ENCODE peak calls at places on chromosomes 11 and 22, in ten cellular contexts. One of them, this sample, is unnamed.
A peak's percentile ranks its signal among the peaks of the same experiment; 100 is the strongest.

GRCh38 chr22:20885557-20886323 is 26.9 kb downstream of the SNAP29 start:
- DNase-seq in WERI-Rb-1: peak; percentile 89
- DNase-seq in PC-3: peak; percentile 78
- DNase-seq in GM03348: peak; percentile 93
- DNase-seq in stimulated activated CD4-positive, alpha-beta T cell treated with anti-CD3 and anti-CD28 coated beads, Interleukin-15, amount 100 ng/mL, for 24 hours: peak; percentile 53
- DNase-seq in cardiac muscle cell: peak; percentile 84
- DNase-seq in GM13976: peak; percentile 81
- DNase-seq in pancreas: peak; percentile 88
- DNase-seq in stimulated activated CD8-positive, alpha-beta memory T cell treated with anti-CD3 and anti-CD28 coated beads, Interleukin-7, amount 100 ng/mL, for 24 hours: peak; percentile 5
- DNase-seq in NCI-H1417: peak; percentile 26
- DNase-seq in this sample: peak; percentile 30

GRCh38 chr11:126497581-126498109 is 142.2 kb downstream of the ST3GAL4 start:
- DNase-seq in WERI-Rb-1: no peak
- DNase-seq in PC-3: no peak
- DNase-seq in GM03348: no peak
- DNase-seq in stimulated activated CD4-positive, alpha-beta T cell treated with anti-CD3 and anti-CD28 coated beads, Interleukin-15, amount 100 ng/mL, for 24 hours: no peak
- DNase-seq in cardiac muscle cell: no peak
- DNase-seq in GM13976: no peak
- DNase-seq in pancreas: no peak
- DNase-seq in stimulated activated CD8-positive, alpha-beta memory T cell treated with anti-CD3 and anti-CD28 coated beads, Interleukin-7, amount 100 ng/mL, for 24 hours: no peak
- DNase-seq in NCI-H1417: no peak
- DNase-seq in this sample: no peak

GRCh38 chr11:40306938-40307548 is 1152.4 kb downstream of the LRRC4C start:
- DNase-seq in WERI-Rb-1: no peak
- DNase-seq in PC-3: peak; percentile 53
- DNase-seq in GM03348: peak; percentile 77
- DNase-seq in stimulated activated CD4-positive, alpha-beta T cell treated with anti-CD3 and anti-CD28 coated beads, Interleukin-15, amount 100 ng/mL, for 24 hours: peak; percentile 1
- DNase-seq in cardiac muscle cell: peak; percentile 56
- DNase-seq in GM13976: peak; percentile 38
- DNase-seq in pancreas: no peak
- DNase-seq in stimulated activated CD8-positive, alpha-beta memory T cell treated with anti-CD3 and anti-CD28 coated beads, Interleukin-7, amount 100 ng/mL, for 24 hours: no peak
- DNase-seq in NCI-H1417: no peak
- DNase-seq in this sample: no peak

GRCh38 chr22:28714043-28714442 is 27.6 kb downstream of the CHEK2 start:
- DNase-seq in WERI-Rb-1: no peak
- DNase-seq in PC-3: no peak
- DNase-seq in GM03348: no peak
- DNase-seq in stimulated activated CD4-positive, alpha-beta T cell treated with anti-CD3 and anti-CD28 coated beads, Interleukin-15, amount 100 ng/mL, for 24 hours: no peak
- DNase-seq in cardiac muscle cell: no peak
- DNase-seq in GM13976: no peak
- DNase-seq in pancreas: no peak
- DNase-seq in stimulated activated CD8-positive, alpha-beta memory T cell treated with anti-CD3 and anti-CD28 coated beads, Interleukin-7, amount 100 ng/mL, for 24 hours: no peak
- DNase-seq in NCI-H1417: no peak
- DNase-seq in this sample: no peak

GRCh38 chr11:90222152-90222458 is 744 bp downstream of the CHORDC1 start:
- DNase-seq in WERI-Rb-1: no peak
- DNase-seq in PC-3: no peak
- DNase-seq in GM03348: no peak
- DNase-seq in stimulated activated CD4-positive, alpha-beta T cell treated with anti-CD3 and anti-CD28 coated beads, Interleukin-15, amount 100 ng/mL, for 24 hours: no peak
- DNase-seq in cardiac muscle cell: no peak
- DNase-seq in GM13976: peak; percentile 35
- DNase-seq in pancreas: no peak
- DNase-seq in stimulated activated CD8-positive, alpha-beta memory T cell treated with anti-CD3 and anti-CD28 coated beads, Interleukin-7, amount 100 ng/mL, for 24 hours: no peak
- DNase-seq in NCI-H1417: no peak
- DNase-seq in this sample: no peak

GRCh38 chr22:20141186-20142077 is 9.4 kb downstream of the CCDC188 start:
- DNase-seq in WERI-Rb-1: no peak
- DNase-seq in PC-3: no peak
- DNase-seq in GM03348: peak; percentile 81
- DNase-seq in stimulated activated CD4-positive, alpha-beta T cell treated with anti-CD3 and anti-CD28 coated beads, Interleukin-15, amount 100 ng/mL, for 24 hours: no peak
- DNase-seq in cardiac muscle cell: no peak
- DNase-seq in GM13976: no peak
- DNase-seq in pancreas: no peak
- DNase-seq in stimulated activated CD8-positive, alpha-beta memory T cell treated with anti-CD3 and anti-CD28 coated beads, Interleukin-7, amount 100 ng/mL, for 24 hours: no peak
- DNase-seq in NCI-H1417: no peak
- DNase-seq in this sample: no peak

GRCh38 chr11:79100093-79100704 is 340.6 kb downstream of the TENM4 start:
- DNase-seq in WERI-Rb-1: peak; percentile 56
- DNase-seq in PC-3: peak; percentile 80
- DNase-seq in GM03348: peak; percentile 87
- DNase-seq in stimulated activated CD4-positive, alpha-beta T cell treated with anti-CD3 and anti-CD28 coated beads, Interleukin-15, amount 100 ng/mL, for 24 hours: peak; percentile 48
- DNase-seq in cardiac muscle cell: peak; percentile 46
- DNase-seq in GM13976: peak; percentile 76
- DNase-seq in pancreas: peak; percentile 45
- DNase-seq in stimulated activated CD8-positive, alpha-beta memory T cell treated with anti-CD3 and anti-CD28 coated beads, Interleukin-7, amount 100 ng/mL, for 24 hours: no peak
- DNase-seq in NCI-H1417: peak; percentile 7
- DNase-seq in this sample: no peak

GRCh38 chr11:61652135-61652534 is 28.1 kb upstream of the DAGLA start:
- DNase-seq in WERI-Rb-1: no peak
- DNase-seq in PC-3: no peak
- DNase-seq in GM03348: no peak
- DNase-seq in stimulated activated CD4-positive, alpha-beta T cell treated with anti-CD3 and anti-CD28 coated beads, Interleukin-15, amount 100 ng/mL, for 24 hours: no peak
- DNase-seq in cardiac muscle cell: no peak
- DNase-seq in GM13976: no peak
- DNase-seq in pancreas: no peak
- DNase-seq in stimulated activated CD8-positive, alpha-beta memory T cell treated with anti-CD3 and anti-CD28 coated beads, Interleukin-7, amount 100 ng/mL, for 24 hours: no peak
- DNase-seq in NCI-H1417: no peak
- DNase-seq in this sample: no peak

GRCh38 chr11:124115782-124116616 is 749 bp downstream of the VWA5A start:
- DNase-seq in WERI-Rb-1: no peak
- DNase-seq in PC-3: no peak
- DNase-seq in GM03348: peak; percentile 28
- DNase-seq in stimulated activated CD4-positive, alpha-beta T cell treated with anti-CD3 and anti-CD28 coated beads, Interleukin-15, amount 100 ng/mL, for 24 hours: peak; percentile 15
- DNase-seq in cardiac muscle cell: peak; percentile 18
- DNase-seq in GM13976: no peak
- DNase-seq in pancreas: peak; percentile 36
- DNase-seq in stimulated activated CD8-positive, alpha-beta memory T cell treated with anti-CD3 and anti-CD28 coated beads, Interleukin-7, amount 100 ng/mL, for 24 hours: no peak
- DNase-seq in NCI-H1417: peak; percentile 53
- DNase-seq in this sample: no peak

GRCh38 chr11:27201454-27202302 is 161.1 kb downstream of the BBOX1 start:
- DNase-seq in WERI-Rb-1: peak; percentile 91
- DNase-seq in PC-3: peak; percentile 96
- DNase-seq in GM03348: peak; percentile 62
- DNase-seq in stimulated activated CD4-positive, alpha-beta T cell treated with anti-CD3 and anti-CD28 coated beads, Interleukin-15, amount 100 ng/mL, for 24 hours: no peak
- DNase-seq in cardiac muscle cell: peak; percentile 91
- DNase-seq in GM13976: no peak
- DNase-seq in pancreas: peak; percentile 83
- DNase-seq in stimulated activated CD8-positive, alpha-beta memory T cell treated with anti-CD3 and anti-CD28 coated beads, Interleukin-7, amount 100 ng/mL, for 24 hours: no peak
- DNase-seq in NCI-H1417: peak; percentile 80
- DNase-seq in this sample: peak; percentile 24

GRCh38 chr11:6635082-6635932 is 16.1 kb upstream of the TPP1 start:
- DNase-seq in WERI-Rb-1: no peak
- DNase-seq in PC-3: no peak
- DNase-seq in GM03348: peak; percentile 43
- DNase-seq in stimulated activated CD4-positive, alpha-beta T cell treated with anti-CD3 and anti-CD28 coated beads, Interleukin-15, amount 100 ng/mL, for 24 hours: no peak
- DNase-seq in cardiac muscle cell: no peak
- DNase-seq in GM13976: no peak
- DNase-seq in pancreas: no peak
- DNase-seq in stimulated activated CD8-positive, alpha-beta memory T cell treated with anti-CD3 and anti-CD28 coated beads, Interleukin-7, amount 100 ng/mL, for 24 hours: no peak
- DNase-seq in NCI-H1417: no peak
- DNase-seq in this sample: no peak

GRCh38 chr11:109849946-109850345 is 243.2 kb upstream of the ZC3H12C start:
- DNase-seq in WERI-Rb-1: peak; percentile 64
- DNase-seq in PC-3: no peak
- DNase-seq in GM03348: no peak
- DNase-seq in stimulated activated CD4-positive, alpha-beta T cell treated with anti-CD3 and anti-CD28 coated beads, Interleukin-15, amount 100 ng/mL, for 24 hours: no peak
- DNase-seq in cardiac muscle cell: no peak
- DNase-seq in GM13976: no peak
- DNase-seq in pancreas: no peak
- DNase-seq in stimulated activated CD8-positive, alpha-beta memory T cell treated with anti-CD3 and anti-CD28 coated beads, Interleukin-7, amount 100 ng/mL, for 24 hours: no peak
- DNase-seq in NCI-H1417: no peak
- DNase-seq in this sample: peak; percentile 71

GRCh38 chr11:106482920-106483761 is 405.7 kb downstream of the AASDHPPT start:
- DNase-seq in WERI-Rb-1: no peak
- DNase-seq in PC-3: peak; percentile 89
- DNase-seq in GM03348: peak; percentile 6
- DNase-seq in stimulated activated CD4-positive, alpha-beta T cell treated with anti-CD3 and anti-CD28 coated beads, Interleukin-15, amount 100 ng/mL, for 24 hours: no peak
- DNase-seq in cardiac muscle cell: peak; percentile 9
- DNase-seq in GM13976: no peak
- DNase-seq in pancreas: no peak
- DNase-seq in stimulated activated CD8-positive, alpha-beta memory T cell treated with anti-CD3 and anti-CD28 coated beads, Interleukin-7, amount 100 ng/mL, for 24 hours: no peak
- DNase-seq in NCI-H1417: no peak
- DNase-seq in this sample: peak; percentile 9

GRCh38 chr11:95138448-95138847 is 48.8 kb downstream of the ENDOD1 start:
- DNase-seq in WERI-Rb-1: no peak
- DNase-seq in PC-3: peak; percentile 49
- DNase-seq in GM03348: no peak
- DNase-seq in stimulated activated CD4-positive, alpha-beta T cell treated with anti-CD3 and anti-CD28 coated beads, Interleukin-15, amount 100 ng/mL, for 24 hours: no peak
- DNase-seq in cardiac muscle cell: peak; percentile 18
- DNase-seq in GM13976: peak; percentile 55
- DNase-seq in pancreas: no peak
- DNase-seq in stimulated activated CD8-positive, alpha-beta memory T cell treated with anti-CD3 and anti-CD28 coated beads, Interleukin-7, amount 100 ng/mL, for 24 hours: no peak
- DNase-seq in NCI-H1417: peak; percentile 30
- DNase-seq in this sample: no peak

GRCh38 chr11:130790689-130791088 is 125.6 kb downstream of the SNX19 start:
- DNase-seq in WERI-Rb-1: no peak
- DNase-seq in PC-3: no peak
- DNase-seq in GM03348: no peak
- DNase-seq in stimulated activated CD4-positive, alpha-beta T cell treated with anti-CD3 and anti-CD28 coated beads, Interleukin-15, amount 100 ng/mL, for 24 hours: no peak
- DNase-seq in cardiac muscle cell: no peak
- DNase-seq in GM13976: no peak
- DNase-seq in pancreas: no peak
- DNase-seq in stimulated activated CD8-positive, alpha-beta memory T cell treated with anti-CD3 and anti-CD28 coated beads, Interleukin-7, amount 100 ng/mL, for 24 hours: no peak
- DNase-seq in NCI-H1417: no peak
- DNase-seq in this sample: no peak

GRCh38 chr11:103619480-103619879 is 417.0 kb upstream of the DDI1 start:
- DNase-seq in WERI-Rb-1: peak; percentile 18
- DNase-seq in PC-3: peak; percentile 62
- DNase-seq in GM03348: no peak
- DNase-seq in stimulated activated CD4-positive, alpha-beta T cell treated with anti-CD3 and anti-CD28 coated beads, Interleukin-15, amount 100 ng/mL, for 24 hours: no peak
- DNase-seq in cardiac muscle cell: peak; percentile 5
- DNase-seq in GM13976: no peak
- DNase-seq in pancreas: no peak
- DNase-seq in stimulated activated CD8-positive, alpha-beta memory T cell treated with anti-CD3 and anti-CD28 coated beads, Interleukin-7, amount 100 ng/mL, for 24 hours: no peak
- DNase-seq in NCI-H1417: peak; percentile 33
- DNase-seq in this sample: no peak

GRCh38 chr11:45026835-45027234 is 76.2 kb upstream of the TP53I11 start:
- DNase-seq in WERI-Rb-1: no peak
- DNase-seq in PC-3: no peak
- DNase-seq in GM03348: no peak
- DNase-seq in stimulated activated CD4-positive, alpha-beta T cell treated with anti-CD3 and anti-CD28 coated beads, Interleukin-15, amount 100 ng/mL, for 24 hours: no peak
- DNase-seq in cardiac muscle cell: no peak
- DNase-seq in GM13976: no peak
- DNase-seq in pancreas: no peak
- DNase-seq in stimulated activated CD8-positive, alpha-beta memory T cell treated with anti-CD3 and anti-CD28 coated beads, Interleukin-7, amount 100 ng/mL, for 24 hours: no peak
- DNase-seq in NCI-H1417: peak; percentile 75
- DNase-seq in this sample: no peak

GRCh38 chr22:30036656-30037055 is 43.6 kb upstream of the HORMAD2 start:
- DNase-seq in WERI-Rb-1: no peak
- DNase-seq in PC-3: peak; percentile 52
- DNase-seq in GM03348: no peak
- DNase-seq in stimulated activated CD4-positive, alpha-beta T cell treated with anti-CD3 and anti-CD28 coated beads, Interleukin-15, amount 100 ng/mL, for 24 hours: no peak
- DNase-seq in cardiac muscle cell: no peak
- DNase-seq in GM13976: no peak
- DNase-seq in pancreas: no peak
- DNase-seq in stimulated activated CD8-positive, alpha-beta memory T cell treated with anti-CD3 and anti-CD28 coated beads, Interleukin-7, amount 100 ng/mL, for 24 hours: no peak
- DNase-seq in NCI-H1417: no peak
- DNase-seq in this sample: no peak

GRCh38 chr22:42648368-42649260 is 578 bp downstream of the CYB5R3 start:
- DNase-seq in WERI-Rb-1: peak; percentile 35
- DNase-seq in PC-3: peak; percentile 37
- DNase-seq in GM03348: peak; percentile 20
- DNase-seq in stimulated activated CD4-positive, alpha-beta T cell treated with anti-CD3 and anti-CD28 coated beads, Interleukin-15, amount 100 ng/mL, for 24 hours: peak; percentile 44
- DNase-seq in cardiac muscle cell: no peak
- DNase-seq in GM13976: peak; percentile 75
- DNase-seq in pancreas: peak; percentile 81
- DNase-seq in stimulated activated CD8-positive, alpha-beta memory T cell treated with anti-CD3 and anti-CD28 coated beads, Interleukin-7, amount 100 ng/mL, for 24 hours: peak; percentile 12
- DNase-seq in NCI-H1417: peak; percentile 60
- DNase-seq in this sample: no peak

GRCh38 chr11:128894296-128894681 is 3.1 kb downstream of the KCNJ5 start:
- DNase-seq in WERI-Rb-1: no peak
- DNase-seq in PC-3: no peak
- DNase-seq in GM03348: no peak
- DNase-seq in stimulated activated CD4-positive, alpha-beta T cell treated with anti-CD3 and anti-CD28 coated beads, Interleukin-15, amount 100 ng/mL, for 24 hours: no peak
- DNase-seq in cardiac muscle cell: no peak
- DNase-seq in GM13976: no peak
- DNase-seq in pancreas: no peak
- DNase-seq in stimulated activated CD8-positive, alpha-beta memory T cell treated with anti-CD3 and anti-CD28 coated beads, Interleukin-7, amount 100 ng/mL, for 24 hours: no peak
- DNase-seq in NCI-H1417: no peak
- DNase-seq in this sample: no peak

GRCh38 chr11:110329441-110329840 is 33.0 kb upstream of the RDX start:
- DNase-seq in WERI-Rb-1: no peak
- DNase-seq in PC-3: no peak
- DNase-seq in GM03348: no peak
- DNase-seq in stimulated activated CD4-positive, alpha-beta T cell treated with anti-CD3 and anti-CD28 coated beads, Interleukin-15, amount 100 ng/mL, for 24 hours: no peak
- DNase-seq in cardiac muscle cell: no peak
- DNase-seq in GM13976: no peak
- DNase-seq in pancreas: no peak
- DNase-seq in stimulated activated CD8-positive, alpha-beta memory T cell treated with anti-CD3 and anti-CD28 coated beads, Interleukin-7, amount 100 ng/mL, for 24 hours: no peak
- DNase-seq in NCI-H1417: no peak
- DNase-seq in this sample: no peak

GRCh38 chr11:23311986-23312940 is 452.0 kb upstream of the CCDC179 start:
- DNase-seq in WERI-Rb-1: no peak
- DNase-seq in PC-3: peak; percentile 81
- DNase-seq in GM03348: peak; percentile 33
- DNase-seq in stimulated activated CD4-positive, alpha-beta T cell treated with anti-CD3 and anti-CD28 coated beads, Interleukin-15, amount 100 ng/mL, for 24 hours: no peak
- DNase-seq in cardiac muscle cell: peak; percentile 7
- DNase-seq in GM13976: no peak
- DNase-seq in pancreas: no peak
- DNase-seq in stimulated activated CD8-positive, alpha-beta memory T cell treated with anti-CD3 and anti-CD28 coated beads, Interleukin-7, amount 100 ng/mL, for 24 hours: no peak
- DNase-seq in NCI-H1417: peak; percentile 18
- DNase-seq in this sample: no peak

GRCh38 chr11:78161937-78162336 is 22.5 kb upstream of the ALG8 start:
- DNase-seq in WERI-Rb-1: no peak
- DNase-seq in PC-3: no peak
- DNase-seq in GM03348: peak; percentile 69
- DNase-seq in stimulated activated CD4-positive, alpha-beta T cell treated with anti-CD3 and anti-CD28 coated beads, Interleukin-15, amount 100 ng/mL, for 24 hours: no peak
- DNase-seq in cardiac muscle cell: no peak
- DNase-seq in GM13976: no peak
- DNase-seq in pancreas: no peak
- DNase-seq in stimulated activated CD8-positive, alpha-beta memory T cell treated with anti-CD3 and anti-CD28 coated beads, Interleukin-7, amount 100 ng/mL, for 24 hours: no peak
- DNase-seq in NCI-H1417: no peak
- DNase-seq in this sample: no peak

GRCh38 chr22:42368379-42369249 is 63.6 kb downstream of the NFAM1 start:
- DNase-seq in WERI-Rb-1: no peak
- DNase-seq in PC-3: no peak
- DNase-seq in GM03348: no peak
- DNase-seq in stimulated activated CD4-positive, alpha-beta T cell treated with anti-CD3 and anti-CD28 coated beads, Interleukin-15, amount 100 ng/mL, for 24 hours: peak; percentile 35
- DNase-seq in cardiac muscle cell: no peak
- DNase-seq in GM13976: no peak
- DNase-seq in pancreas: no peak
- DNase-seq in stimulated activated CD8-positive, alpha-beta memory T cell treated with anti-CD3 and anti-CD28 coated beads, Interleukin-7, amount 100 ng/mL, for 24 hours: no peak
- DNase-seq in NCI-H1417: peak; percentile 69
- DNase-seq in this sample: no peak

GRCh38 chr11:106827687-106828086 is 190.6 kb downstream of the GUCY1A2 start:
- DNase-seq in WERI-Rb-1: no peak
- DNase-seq in PC-3: no peak
- DNase-seq in GM03348: no peak
- DNase-seq in stimulated activated CD4-positive, alpha-beta T cell treated with anti-CD3 and anti-CD28 coated beads, Interleukin-15, amount 100 ng/mL, for 24 hours: no peak
- DNase-seq in cardiac muscle cell: no peak
- DNase-seq in GM13976: no peak
- DNase-seq in pancreas: no peak
- DNase-seq in stimulated activated CD8-positive, alpha-beta memory T cell treated with anti-CD3 and anti-CD28 coated beads, Interleukin-7, amount 100 ng/mL, for 24 hours: no peak
- DNase-seq in NCI-H1417: no peak
- DNase-seq in this sample: no peak

GRCh38 chr22:25627271-25627848 is 62.9 kb downstream of the GRK3 start:
- DNase-seq in WERI-Rb-1: no peak
- DNase-seq in PC-3: no peak
- DNase-seq in GM03348: no peak
- DNase-seq in stimulated activated CD4-positive, alpha-beta T cell treated with anti-CD3 and anti-CD28 coated beads, Interleukin-15, amount 100 ng/mL, for 24 hours: no peak
- DNase-seq in cardiac muscle cell: no peak
- DNase-seq in GM13976: no peak
- DNase-seq in pancreas: no peak
- DNase-seq in stimulated activated CD8-positive, alpha-beta memory T cell treated with anti-CD3 and anti-CD28 coated beads, Interleukin-7, amount 100 ng/mL, for 24 hours: no peak
- DNase-seq in NCI-H1417: no peak
- DNase-seq in this sample: peak; percentile 97

GRCh38 chr11:114236829-114237228 is 59.4 kb upstream of the NNMT start:
- DNase-seq in WERI-Rb-1: no peak
- DNase-seq in PC-3: no peak
- DNase-seq in GM03348: no peak
- DNase-seq in stimulated activated CD4-positive, alpha-beta T cell treated with anti-CD3 and anti-CD28 coated beads, Interleukin-15, amount 100 ng/mL, for 24 hours: no peak
- DNase-seq in cardiac muscle cell: no peak
- DNase-seq in GM13976: no peak
- DNase-seq in pancreas: no peak
- DNase-seq in stimulated activated CD8-positive, alpha-beta memory T cell treated with anti-CD3 and anti-CD28 coated beads, Interleukin-7, amount 100 ng/mL, for 24 hours: no peak
- DNase-seq in NCI-H1417: no peak
- DNase-seq in this sample: no peak

GRCh38 chr22:49042877-49043859 is 784.5 kb downstream of the BRD1 start:
- DNase-seq in WERI-Rb-1: no peak
- DNase-seq in PC-3: no peak
- DNase-seq in GM03348: no peak
- DNase-seq in stimulated activated CD4-positive, alpha-beta T cell treated with anti-CD3 and anti-CD28 coated beads, Interleukin-15, amount 100 ng/mL, for 24 hours: no peak
- DNase-seq in cardiac muscle cell: no peak
- DNase-seq in GM13976: no peak
- DNase-seq in pancreas: no peak
- DNase-seq in stimulated activated CD8-positive, alpha-beta memory T cell treated with anti-CD3 and anti-CD28 coated beads, Interleukin-7, amount 100 ng/mL, for 24 hours: no peak
- DNase-seq in NCI-H1417: no peak
- DNase-seq in this sample: no peak